ENCODE peak calls at places on chromosomes 11 and 22, in eight cellular contexts. One of them, this sample, is unnamed.

GRCh38 chr22:46416537-46417267 is 81.2 kb downstream of the TRMU start:
- DNase-seq in H9: no peak
- DNase-seq in IMR-90: no peak
- DNase-seq in stimulated activated naive CD4-positive, alpha-beta T cell treated with Interleukin-2 at 50 U/mL for 16 hours: no peak
- DNase-seq in H54: no peak
- DNase-seq in cardiac fibroblast: peak
- DNase-seq in T-helper 9 cell: no peak
- DNase-seq in progenitor cell of endocrine pancreas: no peak
- DNase-seq in this sample: no peak

GRCh38 chr11:36441610-36442208 is 68.4 kb downstream of the TRAF6 start:
- DNase-seq in IMR-90: no peak
- DNase-seq in H54: no peak
- DNase-seq in cardiac fibroblast: no peak
- DNase-seq in stimulated activated naive CD4-positive, alpha-beta T cell treated with Interleukin-2 at 50 U/mL for 16 hours: no peak
- DNase-seq in T-helper 9 cell: no peak
- DNase-seq in H9: no peak
- DNase-seq in progenitor cell of endocrine pancreas: no peak
- DNase-seq in this sample: no peak

GRCh38 chr11:61325649-61326414 is 7.1 kb downstream of the DDB1 start:
- DNase-seq in H54: no peak
- DNase-seq in H9: no peak
- DNase-seq in stimulated activated naive CD4-positive, alpha-beta T cell treated with Interleukin-2 at 50 U/mL for 16 hours: no peak
- DNase-seq in progenitor cell of endocrine pancreas: no peak
- DNase-seq in cardiac fibroblast: peak
- DNase-seq in T-helper 9 cell: no peak
- DNase-seq in IMR-90: no peak
- DNase-seq in this sample: no peak

GRCh38 chr11:1072821-1073231 is 1.8 kb upstream of the MUC2 start:
- DNase-seq in H9: no peak
- DNase-seq in H54: no peak
- DNase-seq in IMR-90: no peak
- DNase-seq in progenitor cell of endocrine pancreas: no peak
- DNase-seq in T-helper 9 cell: no peak
- DNase-seq in cardiac fibroblast: no peak
- DNase-seq in stimulated activated naive CD4-positive, alpha-beta T cell treated with Interleukin-2 at 50 U/mL for 16 hours: no peak
- DNase-seq in this sample: no peak

GRCh38 chr11:1597331-1597741 is 758 bp downstream of the KRTAP5-2 start:
- DNase-seq in stimulated activated naive CD4-positive, alpha-beta T cell treated with Interleukin-2 at 50 U/mL for 16 hours: no peak
- DNase-seq in IMR-90: no peak
- DNase-seq in progenitor cell of endocrine pancreas: no peak
- DNase-seq in T-helper 9 cell: no peak
- DNase-seq in H54: no peak
- DNase-seq in H9: no peak
- DNase-seq in cardiac fibroblast: no peak
- DNase-seq in this sample: no peak

GRCh38 chr11:19316434-19316833 is 75.7 kb upstream of the E2F8 start:
- DNase-seq in progenitor cell of endocrine pancreas: no peak
- DNase-seq in stimulated activated naive CD4-positive, alpha-beta T cell treated with Interleukin-2 at 50 U/mL for 16 hours: no peak
- DNase-seq in H54: no peak
- DNase-seq in H9: no peak
- DNase-seq in T-helper 9 cell: no peak
- DNase-seq in cardiac fibroblast: peak
- DNase-seq in IMR-90: no peak
- DNase-seq in this sample: no peak

GRCh38 chr11:46594785-46595184 is 962 bp upstream of the AMBRA1 start:
- DNase-seq in cardiac fibroblast: no peak
- DNase-seq in progenitor cell of endocrine pancreas: no peak
- DNase-seq in H54: no peak
- DNase-seq in H9: no peak
- DNase-seq in T-helper 9 cell: no peak
- DNase-seq in stimulated activated naive CD4-positive, alpha-beta T cell treated with Interleukin-2 at 50 U/mL for 16 hours: no peak
- DNase-seq in IMR-90: no peak
- DNase-seq in this sample: no peak

GRCh38 chr11:87259731-87260130 is 222.0 kb downstream of the TMEM135 start:
- DNase-seq in H54: no peak
- DNase-seq in progenitor cell of endocrine pancreas: no peak
- DNase-seq in stimulated activated naive CD4-positive, alpha-beta T cell treated with Interleukin-2 at 50 U/mL for 16 hours: no peak
- DNase-seq in IMR-90: no peak
- DNase-seq in H9: no peak
- DNase-seq in T-helper 9 cell: no peak
- DNase-seq in cardiac fibroblast: no peak
- DNase-seq in this sample: no peak

GRCh38 chr22:19149047-19149883 is 827 bp downstream of the GSC2 start:
- DNase-seq in progenitor cell of endocrine pancreas: no peak
- DNase-seq in IMR-90: no peak
- DNase-seq in cardiac fibroblast: no peak
- DNase-seq in H9: peak
- DNase-seq in T-helper 9 cell: peak
- DNase-seq in stimulated activated naive CD4-positive, alpha-beta T cell treated with Interleukin-2 at 50 U/mL for 16 hours: peak
- DNase-seq in H54: no peak
- DNase-seq in this sample: no peak

GRCh38 chr11:5736396-5736795 is at the start of gene OR56B1:
- DNase-seq in H9: no peak
- DNase-seq in T-helper 9 cell: no peak
- DNase-seq in stimulated activated naive CD4-positive, alpha-beta T cell treated with Interleukin-2 at 50 U/mL for 16 hours: no peak
- DNase-seq in progenitor cell of endocrine pancreas: no peak
- DNase-seq in cardiac fibroblast: no peak
- DNase-seq in IMR-90: no peak
- DNase-seq in H54: peak
- DNase-seq in this sample: peak

GRCh38 chr11:78250099-78250498 is 61.4 kb downstream of the USP35 start:
- DNase-seq in cardiac fibroblast: no peak
- DNase-seq in T-helper 9 cell: no peak
- DNase-seq in progenitor cell of endocrine pancreas: no peak
- DNase-seq in H54: no peak
- DNase-seq in stimulated activated naive CD4-positive, alpha-beta T cell treated with Interleukin-2 at 50 U/mL for 16 hours: no peak
- DNase-seq in H9: no peak
- DNase-seq in IMR-90: no peak
- DNase-seq in this sample: no peak

GRCh38 chr22:45535400-45535799 is 32.7 kb downstream of the FBLN1 start:
- DNase-seq in IMR-90: no peak
- DNase-seq in T-helper 9 cell: no peak
- DNase-seq in cardiac fibroblast: no peak
- DNase-seq in progenitor cell of endocrine pancreas: no peak
- DNase-seq in H54: no peak
- DNase-seq in stimulated activated naive CD4-positive, alpha-beta T cell treated with Interleukin-2 at 50 U/mL for 16 hours: no peak
- DNase-seq in H9: no peak
- DNase-seq in this sample: no peak

GRCh38 chr11:1199689-1200610 is 22.9 kb upstream of the MUC5B start:
- DNase-seq in IMR-90: no peak
- DNase-seq in H54: no peak
- DNase-seq in H9: peak
- DNase-seq in T-helper 9 cell: no peak
- DNase-seq in cardiac fibroblast: no peak
- DNase-seq in progenitor cell of endocrine pancreas: peak
- DNase-seq in stimulated activated naive CD4-positive, alpha-beta T cell treated with Interleukin-2 at 50 U/mL for 16 hours: no peak
- DNase-seq in this sample: no peak

GRCh38 chr11:122165972-122166371 is 50.0 kb upstream of the BLID start:
- DNase-seq in H54: no peak
- DNase-seq in cardiac fibroblast: peak
- DNase-seq in IMR-90: no peak
- DNase-seq in T-helper 9 cell: no peak
- DNase-seq in H9: no peak
- DNase-seq in progenitor cell of endocrine pancreas: no peak
- DNase-seq in stimulated activated naive CD4-positive, alpha-beta T cell treated with Interleukin-2 at 50 U/mL for 16 hours: no peak
- DNase-seq in this sample: no peak